ENCODE peak calls at places on chromosomes 1 and 21, in four cellular contexts. B is H1, J is neuronal stem cell, L is mesenchymal stem cell. Y is an unnamed sample.
A peak's percentile ranks its signal among the peaks of the same experiment; 100 is the strongest.

GRCh38 chr1:107140703-107141490 is at the start of gene NTNG1:
- DNase-seq in B (peak; percentile 69), J (peak; percentile 15), L (no peak), Y (peak; percentile 45)

GRCh38 chr1:12152106-12152891 is 14.5 kb upstream of the TNFRSF1B start:
- DNase-seq in B (no peak), J (no peak), L (no peak), Y (no peak)

GRCh38 chr1:39960461-39960958 is 5.6 kb downstream of the MFSD2A start:
- DNase-seq in B (no peak), J (no peak), L (no peak), Y (no peak)

GRCh38 chr21:35483267-35483666 is 434.2 kb upstream of the RUNX1 start:
- DNase-seq in B (no peak), J (no peak), L (peak; percentile 17), Y (no peak)

GRCh38 chr1:201708085-201708512 is 120.9 kb upstream of the IPO9 start:
- DNase-seq in B (no peak), J (no peak), L (peak; percentile 88), Y (no peak)

GRCh38 chr1:198056255-198056654 is 100.5 kb upstream of the NEK7 start:
- DNase-seq in B (peak; percentile 75), J (no peak), L (no peak), Y (peak; percentile 72)

GRCh38 chr1:14662116-14662515 is 63.6 kb downstream of the KAZN start:
- DNase-seq in B (no peak), J (no peak), L (no peak), Y (no peak)

GRCh38 chr1:118290571-118290970 is 105.5 kb upstream of the SPAG17 start:
- DNase-seq in B (no peak), J (no peak), L (peak; percentile 5), Y (no peak)

GRCh38 chr21:16587671-16588379 is 858.0 kb downstream of the USP25 start:
- DNase-seq in B (no peak), J (no peak), L (peak; percentile 34), Y (no peak)

GRCh38 chr1:53295295-53295694 is 32.6 kb downstream of the LRP8 start:
- DNase-seq in B (no peak), J (no peak), L (no peak), Y (no peak)

GRCh38 chr1:70997793-70998192 is 49.8 kb downstream of the PTGER3 start:
- DNase-seq in B (no peak), J (no peak), L (no peak), Y (no peak)

GRCh38 chr1:203625623-203626189 is 926 bp upstream of the ATP2B4 start:
- DNase-seq in B (no peak), J (no peak), L (no peak), Y (no peak)

GRCh38 chr21:25396135-25396711 is 211.1 kb downstream of the MRPL39 start:
- DNase-seq in B (no peak), J (no peak), L (no peak), Y (no peak)

GRCh38 chr1:28301368-28302174 is 27.3 kb upstream of the MED18 start:
- DNase-seq in B (no peak), J (no peak), L (no peak), Y (no peak)

GRCh38 chr1:111454859-111455641 is 5.8 kb downstream of the ATP5PB start:
- DNase-seq in B (no peak), J (no peak), L (no peak), Y (no peak)

GRCh38 chr1:103514920-103515503 is 10.5 kb upstream of the RNPC3 start:
- DNase-seq in B (no peak), J (peak; percentile 46), L (peak; percentile 67), Y (no peak)

GRCh38 chr1:32448773-32449456 is 16.0 kb upstream of the ZBTB8B start:
- DNase-seq in B (peak; percentile 78), J (no peak), L (peak; percentile 33), Y (peak; percentile 67)

GRCh38 chr21:40714516-40714915 is 132.4 kb downstream of the DSCAM start:
- DNase-seq in B (no peak), J (no peak), L (no peak), Y (no peak)

GRCh38 chr1:152047607-152047953 is 10.8 kb upstream of the S100A11 start:
- DNase-seq in B (no peak), J (no peak), L (no peak), Y (no peak)

GRCh38 chr1:162918111-162918754 is 57.3 kb upstream of the CCDC190 start:
- DNase-seq in B (no peak), J (no peak), L (no peak), Y (no peak)

GRCh38 chr1:34037109-34037508 is 127.9 kb downstream of the CSMD2 start:
- DNase-seq in B (peak; percentile 70), J (no peak), L (no peak), Y (peak; percentile 66)

GRCh38 chr1:241323510-241323909 is 33.5 kb downstream of the RGS7 start:
- DNase-seq in B (peak; percentile 82), J (peak; percentile 64), L (peak; percentile 30), Y (peak; percentile 63)

GRCh38 chr1:154145986-154146385 is 8.9 kb downstream of the NUP210L start:
- DNase-seq in B (no peak), J (no peak), L (no peak), Y (no peak)

GRCh38 chr1:214002472-214002871 is 14.7 kb downstream of the PROX1 start:
- DNase-seq in B (peak; percentile 13), J (no peak), L (peak; percentile 65), Y (no peak)

GRCh38 chr1:12616709-12617373 is 1.2 kb downstream of the DHRS3 start:
- DNase-seq in B (no peak), J (no peak), L (no peak), Y (no peak)

GRCh38 chr1:75901371-75901770 is 30.8 kb downstream of the ASB17 start:
- DNase-seq in B (no peak), J (no peak), L (no peak), Y (no peak)

GRCh38 chr1:20727746-20728316 is 4.7 kb downstream of the SH2D5 start:
- DNase-seq in B (peak; percentile 81), J (no peak), L (no peak), Y (peak; percentile 75)

GRCh38 chr1:27392778-27393635 is 585 bp downstream of the GPR3 start:
- DNase-seq in B (no peak), J (no peak), L (peak; percentile 29), Y (peak; percentile 58)

GRCh38 chr1:225471453-225472301 is 43.8 kb upstream of the LBR start:
- DNase-seq in B (peak; percentile 42), J (no peak), L (no peak), Y (peak; percentile 25)

GRCh38 chr1:19372602-19373001 is 60.5 kb downstream of the SLC66A1 start:
- DNase-seq in B (no peak), J (no peak), L (no peak), Y (no peak)

GRCh38 chr1:178738780-178739179 is 13.7 kb downstream of the RALGPS2 start:
- DNase-seq in B (no peak), J (no peak), L (no peak), Y (no peak)

GRCh38 chr1:59204001-59204400 is 92.9 kb upstream of the FGGY start:
- DNase-seq in B (no peak), J (no peak), L (peak; percentile 41), Y (no peak)

GRCh38 chr1:150258275-150258666 is 697 bp downstream of the CA14 start:
- DNase-seq in B (no peak), J (no peak), L (peak; percentile 14), Y (no peak)

GRCh38 chr1:150261367-150261766 is 3.8 kb downstream of the CA14 start:
- DNase-seq in B (no peak), J (no peak), L (no peak), Y (no peak)

GRCh38 chr1:150257624-150258274 is at the start of gene CA14:
- DNase-seq in B (peak; percentile 68), J (peak; percentile 50), L (peak; percentile 38), Y (peak; percentile 66)

GRCh38 chr1:150259758-150260669 is 2.4 kb downstream of the CA14 start:
- DNase-seq in B (peak; percentile 81), J (peak; percentile 73), L (peak; percentile 42), Y (peak; percentile 91)

DNA sequence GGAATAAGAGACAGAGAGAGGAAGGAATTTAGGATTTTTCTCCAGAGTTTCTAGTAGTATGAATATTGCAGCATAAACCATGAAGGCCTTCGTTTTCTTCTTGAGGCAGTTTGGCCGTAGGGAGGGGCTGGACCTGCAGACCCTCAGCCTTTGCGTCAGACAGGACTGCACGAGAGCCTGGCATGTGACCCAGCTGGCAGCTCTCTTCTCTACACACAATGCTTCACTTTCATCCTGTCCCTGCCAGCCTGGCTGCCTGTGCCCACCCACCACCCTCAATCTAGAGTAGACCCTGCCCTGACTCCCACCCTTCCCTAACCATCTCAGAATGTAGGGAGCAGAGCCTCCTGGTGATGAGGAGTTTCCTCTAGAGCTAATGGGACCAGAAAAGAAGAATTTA is 1.6 kb downstream of the CA14 start:
- DNase-seq in B (no peak), J (no peak), L (no peak), Y (no peak)
- H2BK12ac ChIP-seq in B (peak overlapping the region; percentile 94), J (no peak overlapping the region), L (no peak overlapping the region), Y (no peak overlapping the region)

GRCh38 chr1:41436281-41437010 is 48.0 kb downstream of the EDN2 start:
- DNase-seq in B (no peak), J (no peak), L (no peak), Y (no peak)

GRCh38 chr1:41440321-41441090 is 44.0 kb downstream of the EDN2 start:
- DNase-seq in B (no peak), J (no peak), L (no peak), Y (no peak)

GRCh38 chr1:41439234-41439633 is 45.2 kb downstream of the EDN2 start:
- DNase-seq in B (no peak), J (no peak), L (no peak), Y (no peak)

GRCh38 chr1:41437011-41437355 is 47.5 kb downstream of the EDN2 start:
- DNase-seq in B (no peak), J (no peak), L (no peak), Y (no peak)

GRCh38 chr1:41438711-41439110 is 45.8 kb downstream of the EDN2 start:
- DNase-seq in B (no peak), J (no peak), L (no peak), Y (no peak)
- H2BK12ac ChIP-seq in B (no peak overlapping the region), J (no peak overlapping the region), L (no peak overlapping the region), Y (no peak overlapping the region)

GRCh38 chr21:45377866-45378257 is 27.1 kb upstream of the COL18A1 start:
- DNase-seq in B (peak; percentile 42), J (no peak), L (no peak), Y (no peak)
- H2BK12ac ChIP-seq in B (peak overlapping the region; percentile 12), J (no peak overlapping the region), L (peak overlapping the region; percentile 41), Y (no peak overlapping the region)

DNA sequence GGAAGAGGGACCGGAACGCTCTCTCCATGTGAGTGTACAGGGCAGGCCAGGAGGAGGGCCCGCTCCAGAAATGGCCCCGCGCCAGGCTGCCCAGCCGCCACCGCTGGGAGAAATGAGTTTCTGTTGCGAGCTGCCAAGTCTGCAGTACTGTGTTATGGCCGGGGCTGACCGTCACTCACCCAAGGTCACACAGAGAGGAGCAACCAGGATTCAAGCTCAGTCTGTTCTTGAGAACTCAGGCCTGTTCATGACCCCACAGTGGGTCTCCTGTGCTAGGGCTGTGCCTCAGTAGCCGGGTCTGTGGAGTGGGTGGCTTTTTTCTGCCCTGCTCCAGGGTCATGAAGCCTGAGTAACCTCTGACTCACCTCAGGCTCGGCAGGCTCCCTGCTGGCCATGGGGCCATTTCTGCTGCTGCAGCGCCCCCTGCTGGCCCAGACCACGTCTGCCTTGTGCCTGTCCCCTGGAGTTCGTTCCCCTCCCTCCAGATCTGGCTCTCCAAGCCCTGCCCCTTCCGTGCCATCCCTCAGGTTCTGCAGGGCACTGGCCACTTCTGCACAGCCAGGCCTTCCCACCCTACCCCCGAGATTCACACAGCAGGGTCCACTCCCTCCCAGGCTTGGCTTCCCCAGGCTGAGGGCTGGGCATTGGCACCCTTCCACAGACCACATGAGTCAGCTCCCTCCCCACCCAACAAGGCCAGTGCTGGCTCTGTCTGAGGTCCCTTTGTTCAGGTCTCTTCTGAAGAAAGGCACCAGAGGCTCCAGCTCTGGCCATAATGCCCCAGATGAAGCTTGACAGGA is 51.8 kb downstream of the EDN2 start:
- DNase-seq in B (peak; percentile 99), J (peak; percentile 76), L (peak; percentile 81), Y (peak; percentile 93)
- H2BK12ac ChIP-seq in B (no peak overlapping the region), J (no peak overlapping the region), L (no peak overlapping the region), Y (no peak overlapping the region)

Y was measured in H9.